ENCODE peak calls at places on chromosomes 7 and 10, in seven cellular contexts. A is cardiac fibroblast, C is non-pigmented ciliary epithelial cell, T is PC-3, K is bronchial epithelial cell, P is hippocampal formation, M is tibial artery. V is an unnamed sample.
A peak's percentile ranks its signal among the peaks of the same experiment; 100 is the strongest.

GRCh38 chr7:142391191-142391992 is 133.5 kb upstream of the PRSS58 start:
- DNase-seq in A (no peak), C (no peak), T (peak; percentile 49), K (no peak), P (no peak), M (no peak), V (no peak)

GRCh38 chr10:51048792-51049191 is 25.5 kb upstream of the PRKG1 start:
- DNase-seq in A (no peak), C (no peak), T (no peak), K (no peak), P (no peak), M (no peak), V (no peak)

GRCh38 chr10:8283986-8284385 is 229.5 kb downstream of the GATA3 start:
- DNase-seq in A (peak; percentile 93), C (no peak), T (peak; percentile 19), K (no peak), P (no peak), M (no peak), V (no peak)

GRCh38 chr7:22920664-22921063 is 93.3 kb downstream of the HYCC1 start:
- DNase-seq in A (no peak), C (no peak), T (peak; percentile 56), K (peak; percentile 48), P (no peak), M (no peak), V (no peak)

GRCh38 chr10:120314426-120314825 is 142.6 kb upstream of the PLPP4 start:
- DNase-seq in A (no peak), C (no peak), T (no peak), K (no peak), P (no peak), M (no peak), V (no peak)

GRCh38 chr10:102612964-102613275 is 31.4 kb upstream of the TRIM8 start:
- DNase-seq in A (no peak), C (no peak), T (no peak), K (no peak), P (no peak), M (no peak), V (no peak)

GRCh38 chr10:71218046-71218832 is 5.9 kb downstream of the UNC5B start:
- DNase-seq in A (no peak), C (no peak), T (peak; percentile 74), K (peak; percentile 86), P (no peak), M (no peak), V (no peak)

GRCh38 chr10:132589015-132589414 is 51.4 kb downstream of the INPP5A start:
- DNase-seq in A (no peak), C (no peak), T (no peak), K (no peak), P (no peak), M (no peak), V (no peak)

GRCh38 chr10:128567561-128567960 is 441.3 kb upstream of the MKI67 start:
- DNase-seq in A (no peak), C (no peak), T (no peak), K (no peak), P (no peak), M (no peak), V (no peak)

GRCh38 chr7:68706291-68706690 is 892.0 kb upstream of the AUTS2 start:
- DNase-seq in A (peak; percentile 84), C (peak; percentile 77), T (no peak), K (no peak), P (no peak), M (no peak), V (peak; percentile 94)

GRCh38 chr7:55367283-55367840 is 2.2 kb downstream of the LANCL2 start:
- DNase-seq in A (no peak), C (no peak), T (no peak), K (no peak), P (no peak), M (no peak), V (no peak)

GRCh38 chr7:94701555-94701973 is 45.6 kb upstream of the SGCE start:
- DNase-seq in A (peak; percentile 91), C (no peak), T (peak; percentile 71), K (peak; percentile 35), P (no peak), M (no peak), V (peak; percentile 10)

GRCh38 chr10:127275793-127276415 is 79.5 kb upstream of the INSYN2A start:
- DNase-seq in A (no peak), C (no peak), T (no peak), K (no peak), P (no peak), M (no peak), V (no peak)

GRCh38 chr10:88243847-88244730 is 339.0 kb downstream of the RNLS start:
- DNase-seq in A (peak; percentile 96), C (no peak), T (no peak), K (no peak), P (peak; percentile 27), M (peak; percentile 54), V (no peak)

V was measured in AG04449.